ENCODE peak calls at places on chromosome 13, in nine cellular contexts. X, G, I, N, V, T, R, A and M are unnamed samples.

GRCh38 chr13:46179576-46180368 is 2.2 kb downstream of the LCP1 start:
- DNase-seq in X (no peak), T (no peak), R (peak; percentile 75), N (peak; percentile 91), V (no peak), I (peak; percentile 73), G (no peak), A (peak; percentile 41), M (no peak)

GRCh38 chr13:19181621-19182485 is at the start of gene TUBA3C:
- DNase-seq in R (no peak), A (no peak), N (no peak), G (no peak), I (no peak), V (no peak), T (no peak), X (no peak), M (no peak)

GRCh38 chr13:34587586-34587985 is 354.5 kb upstream of the NBEA start:
- DNase-seq in V (no peak), A (no peak), N (peak; percentile 71), G (no peak), X (no peak), R (no peak), I (no peak), T (no peak), M (no peak)

GRCh38 chr13:28401303-28402056 is 93.4 kb downstream of the FLT1 start:
- DNase-seq in N (no peak), R (no peak), I (no peak), V (no peak), X (no peak), A (no peak), T (peak; percentile 84), G (peak; percentile 68), M (no peak)

GRCh38 chr13:50589139-50589538 is 254.4 kb downstream of the DLEU7 start:
- DNase-seq in A (peak; percentile 45), X (no peak), T (peak; percentile 91), R (no peak), I (no peak), N (peak; percentile 90), G (peak; percentile 83), V (no peak), M (no peak)

GRCh38 chr13:73325351-73326214 is 266.8 kb downstream of the KLF5 start:
- DNase-seq in R (no peak), V (no peak), A (no peak), N (no peak), X (peak; percentile 64), T (peak; percentile 9), G (no peak), I (no peak), M (peak; percentile 45)

GRCh38 chr13:94014461-94014860 is 465.0 kb downstream of the DCT start:
- DNase-seq in R (no peak), T (no peak), X (no peak), V (no peak), I (no peak), G (no peak), N (no peak), A (no peak), M (no peak)

GRCh38 chr13:65856464-65856863 is 1373.7 kb downstream of the PCDH9 start:
- DNase-seq in R (no peak), G (no peak), V (no peak), X (no peak), T (peak; percentile 66), N (no peak), A (no peak), I (no peak), M (no peak)

GRCh38 chr13:66780814-66781213 is 449.3 kb downstream of the PCDH9 start:
- DNase-seq in V (no peak), R (no peak), G (no peak), X (no peak), N (no peak), T (peak; percentile 83), I (no peak), A (no peak), M (no peak)

GRCh38 chr13:103815619-103816018 is 749.4 kb upstream of the SLC10A2 start:
- DNase-seq in A (no peak), N (no peak), I (no peak), V (no peak), X (no peak), T (peak; percentile 28), G (no peak), R (no peak), M (no peak)

GRCh38 chr13:101433895-101434294 is 17.6 kb upstream of the NALCN start:
- DNase-seq in N (no peak), T (no peak), A (no peak), I (no peak), G (no peak), V (no peak), X (no peak), R (no peak), M (no peak)
- TF ChIP-seq CTCF in N (no peak), T (no peak), A (no peak), I (no peak), G (no peak), V (no peak), X (no peak), R (no peak), M (no peak)

GRCh38 chr13:21504379-21504778 is 45.3 kb upstream of the ZDHHC20 start:
- DNase-seq in I (no peak), N (no peak), T (no peak), R (no peak), V (no peak), A (no peak), G (no peak), X (no peak), M (no peak)

GRCh38 chr13:21501709-21502108 is 42.6 kb upstream of the ZDHHC20 start:
- DNase-seq in T (no peak), I (no peak), G (no peak), V (no peak), R (no peak), X (no peak), A (no peak), N (no peak), M (no peak)
- TF ChIP-seq CTCF in T (no peak), I (no peak), G (no peak), V (no peak), R (no peak), X (no peak), A (no peak), N (peak; percentile 22), M (no peak)

GRCh38 chr13:41590122-41590521 is 132.8 kb downstream of the RGCC start:
- DNase-seq in R (no peak), G (no peak), I (no peak), N (no peak), X (no peak), V (no peak), A (no peak), T (no peak), M (no peak)

GRCh38 chr13:41588899-41589298 is 131.5 kb downstream of the RGCC start:
- DNase-seq in N (no peak), G (peak; percentile 71), A (no peak), T (peak; percentile 97), I (no peak), V (no peak), R (no peak), X (no peak), M (no peak)

GRCh38 chr13:41589434-41589833 is 132.1 kb downstream of the RGCC start:
- DNase-seq in V (no peak), I (no peak), G (no peak), N (no peak), T (no peak), X (no peak), R (no peak), A (no peak), M (no peak)

GRCh38 chr13:41590643-41591042 is 133.3 kb downstream of the RGCC start:
- DNase-seq in A (no peak), T (no peak), V (no peak), I (no peak), N (no peak), R (no peak), G (no peak), X (no peak), M (no peak)

DNA sequence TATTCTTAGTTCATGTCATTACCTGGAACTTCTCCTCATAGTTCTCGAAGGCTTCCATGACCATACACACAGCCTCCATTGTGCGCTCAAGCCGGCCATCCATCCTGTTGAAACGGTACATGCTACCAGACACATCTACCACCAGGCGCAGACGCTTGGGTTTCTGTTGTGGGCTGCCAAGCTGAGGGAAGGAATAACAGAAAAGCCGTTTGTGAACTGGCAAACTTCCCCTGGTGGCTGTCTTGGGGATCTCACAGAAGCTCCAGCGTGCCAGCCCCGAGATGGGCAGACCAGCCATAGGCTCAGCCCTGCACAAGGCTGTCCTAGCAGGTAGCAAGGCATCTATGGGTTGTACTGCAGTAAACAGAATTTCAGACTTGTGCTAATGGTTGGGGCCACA is 130.1 kb downstream of the RGCC start:
- DNase-seq in V (peak; percentile 8), T (no peak), G (no peak), A (no peak), N (no peak), R (no peak), X (no peak), I (no peak), M (no peak)
- TF ChIP-seq CTCF in V (peak; percentile 41), T (no peak), G (no peak), A (no peak), N (peak; percentile 3), R (no peak), X (no peak), I (no peak), M (no peak)

GRCh38 chr13:44474122-44474910 is 100.7 kb downstream of the SERP2 start:
- DNase-seq in G (no peak), V (no peak), T (peak; percentile 25), N (no peak), A (no peak), R (no peak), X (peak; percentile 36), I (no peak), M (peak; percentile 4)

GRCh38 chr13:44465318-44465717 is 91.7 kb downstream of the SERP2 start:
- DNase-seq in V (no peak), A (no peak), I (no peak), N (no peak), T (peak; percentile 18), X (no peak), G (no peak), R (no peak), M (no peak)

GRCh38 chr13:44471686-44472085 is 98.1 kb downstream of the SERP2 start:
- DNase-seq in A (no peak), N (no peak), I (no peak), G (no peak), R (no peak), X (no peak), T (peak; percentile 52), V (no peak), M (no peak)

DNA sequence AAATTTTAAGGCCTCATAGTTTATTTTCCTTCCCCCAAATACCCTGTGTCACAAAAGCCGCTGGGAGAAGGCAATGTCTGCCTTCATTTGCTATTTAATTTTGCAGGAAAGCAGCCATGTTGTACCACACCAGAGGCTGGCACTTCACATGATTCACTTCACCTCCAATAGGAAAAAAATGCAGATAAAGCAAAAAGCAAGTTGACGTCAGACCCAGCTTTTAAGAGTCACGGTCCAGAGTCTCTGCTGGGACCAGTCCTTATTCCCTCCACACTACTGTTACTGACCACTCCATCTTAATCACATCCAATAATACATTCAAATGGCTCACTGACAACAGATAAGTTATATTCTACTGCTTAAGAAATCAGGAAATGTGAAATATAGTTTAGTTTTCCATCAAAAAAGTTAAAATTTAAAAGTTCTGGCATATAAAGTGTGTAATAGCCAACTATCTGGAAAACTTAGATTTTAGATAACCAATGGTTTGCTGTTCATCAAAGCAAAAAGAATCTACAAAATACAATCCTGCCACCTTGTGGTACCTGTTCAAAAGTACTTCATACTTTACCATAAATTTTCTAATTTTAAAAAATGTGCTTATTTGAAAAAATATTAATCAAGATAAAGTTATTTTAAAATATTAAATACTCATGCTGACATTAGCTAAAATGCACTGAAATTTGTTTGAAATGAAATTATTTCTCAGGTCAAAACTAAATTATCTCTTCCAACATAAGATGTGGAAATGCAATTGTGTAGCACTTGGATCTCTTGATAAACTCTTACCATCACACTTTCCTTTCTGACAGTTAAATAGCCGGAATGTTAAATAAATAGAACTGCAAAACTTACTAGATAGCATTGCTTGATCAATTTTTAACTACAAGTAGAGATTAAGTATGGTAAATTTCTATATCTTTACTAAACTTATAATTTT is 97.3 kb downstream of the SERP2 start:
- DNase-seq in G (no peak), A (no peak), R (no peak), V (no peak), I (no peak), T (peak; percentile 61), X (peak; percentile 39), N (no peak), M (no peak)
- TF ChIP-seq CTCF in G (no peak), A (peak; percentile 67), R (peak; percentile 59), V (peak; percentile 82), I (peak; percentile 51), T (peak; percentile 43), X (peak; percentile 66), N (peak; percentile 44), M (no peak)